ENCODE peak calls at places on chromosomes 11 and 22, in five cellular contexts. R, H, X, Q and D are unnamed samples.

GRCh38 chr22:36369004-36369921 is 18.5 kb downstream of the MYH9 start:
- DNase-seq in R (peak), H (no peak), X (no peak), Q (no peak), D (no peak)

GRCh38 chr11:78313181-78313788 is 104.3 kb downstream of the GAB2 start:
- DNase-seq in X (peak), Q (no peak), R (peak), H (peak), D (peak)

GRCh38 chr11:74269161-74269809 is 42.2 kb downstream of the P4HA3 start:
- DNase-seq in Q (no peak), R (peak), X (peak), H (no peak), D (peak)

GRCh38 chr11:126403658-126404057 is 48.2 kb downstream of the ST3GAL4 start:
- DNase-seq in X (no peak), R (no peak), Q (no peak), H (peak), D (no peak)

GRCh38 chr11:118175031-118175531 is 1.4 kb downstream of the SCN2B start:
- DNase-seq in H (peak), Q (no peak), R (peak), X (peak), D (peak)

GRCh38 chr11:69207165-69207889 is 51.6 kb downstream of the SMIM38 start:
- DNase-seq in H (no peak), R (no peak), X (no peak), Q (no peak), D (no peak)

GRCh38 chr22:24505337-24505736 is 10.2 kb downstream of the UPB1 start:
- DNase-seq in Q (no peak), X (peak), H (no peak), R (no peak), D (no peak)

GRCh38 chr11:69157156-69157821 is 1.6 kb downstream of the SMIM38 start:
- DNase-seq in H (no peak), X (peak), R (peak), Q (peak), D (peak)

GRCh38 chr22:40922484-40923303 is 28.5 kb upstream of the RBX1 start:
- DNase-seq in X (peak), Q (peak), H (peak), R (peak), D (peak)

GRCh38 chr11:9060700-9061111 is 30.7 kb downstream of the SCUBE2 start:
- DNase-seq in R (no peak), X (no peak), H (no peak), Q (peak), D (no peak)
- TF ChIP-seq CTCF in R (no peak), X (no peak), H (no peak), Q (no peak), D (peak)

GRCh38 chr11:110434952-110435779 is 5.4 kb downstream of the FDX1 start:
- DNase-seq in Q (peak), X (peak), R (no peak), H (no peak), D (no peak)

GRCh38 chr11:110430267-110431211 is 791 bp downstream of the FDX1 start:
- DNase-seq in R (peak), Q (peak), X (peak), H (no peak), D (peak)

GRCh38 chr11:110433393-110434333 is 3.9 kb downstream of the FDX1 start:
- DNase-seq in Q (no peak), R (peak), H (no peak), X (peak), D (peak)

GRCh38 chr11:110431212-110432073 is 1.7 kb downstream of the FDX1 start:
- DNase-seq in R (peak), H (no peak), Q (no peak), X (peak), D (peak)

DNA sequence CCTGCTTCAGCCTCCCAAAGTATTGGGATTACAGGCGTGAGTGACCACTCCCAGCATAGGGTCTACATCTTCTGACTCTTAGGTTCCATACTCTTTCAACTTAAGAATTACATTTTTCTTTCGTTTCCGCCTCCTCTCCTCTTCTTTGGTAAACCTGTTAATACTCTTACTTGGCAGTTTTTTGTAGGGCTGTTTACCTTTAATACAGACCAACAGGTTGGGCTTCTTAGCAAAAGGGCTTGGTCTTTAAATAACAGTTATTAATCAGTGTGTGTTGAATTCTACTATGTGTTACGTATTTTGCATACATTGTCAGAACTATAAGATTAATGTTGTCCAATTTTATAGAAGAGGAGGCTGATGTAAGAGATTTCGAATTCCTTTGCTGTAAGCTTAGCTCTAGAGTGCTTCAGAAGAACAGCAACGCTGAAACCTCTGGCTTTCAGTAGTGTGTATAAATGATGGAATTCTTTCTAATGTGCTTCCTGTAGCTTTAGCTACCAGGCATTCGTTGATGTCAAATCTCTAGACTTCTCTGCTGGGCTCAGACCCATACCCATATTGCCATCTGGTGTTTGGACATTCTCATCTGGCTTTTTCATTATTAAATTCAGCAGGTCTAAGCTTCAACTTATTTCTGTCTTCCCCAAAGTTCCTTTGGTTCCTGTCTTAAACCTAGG is 3.1 kb downstream of the FDX1 start:
- DNase-seq in X (peak), H (no peak), R (peak), Q (no peak), D (peak)
- TF ChIP-seq CTCF in X (no peak), H (no peak), R (peak), Q (no peak), D (no peak)

DNA sequence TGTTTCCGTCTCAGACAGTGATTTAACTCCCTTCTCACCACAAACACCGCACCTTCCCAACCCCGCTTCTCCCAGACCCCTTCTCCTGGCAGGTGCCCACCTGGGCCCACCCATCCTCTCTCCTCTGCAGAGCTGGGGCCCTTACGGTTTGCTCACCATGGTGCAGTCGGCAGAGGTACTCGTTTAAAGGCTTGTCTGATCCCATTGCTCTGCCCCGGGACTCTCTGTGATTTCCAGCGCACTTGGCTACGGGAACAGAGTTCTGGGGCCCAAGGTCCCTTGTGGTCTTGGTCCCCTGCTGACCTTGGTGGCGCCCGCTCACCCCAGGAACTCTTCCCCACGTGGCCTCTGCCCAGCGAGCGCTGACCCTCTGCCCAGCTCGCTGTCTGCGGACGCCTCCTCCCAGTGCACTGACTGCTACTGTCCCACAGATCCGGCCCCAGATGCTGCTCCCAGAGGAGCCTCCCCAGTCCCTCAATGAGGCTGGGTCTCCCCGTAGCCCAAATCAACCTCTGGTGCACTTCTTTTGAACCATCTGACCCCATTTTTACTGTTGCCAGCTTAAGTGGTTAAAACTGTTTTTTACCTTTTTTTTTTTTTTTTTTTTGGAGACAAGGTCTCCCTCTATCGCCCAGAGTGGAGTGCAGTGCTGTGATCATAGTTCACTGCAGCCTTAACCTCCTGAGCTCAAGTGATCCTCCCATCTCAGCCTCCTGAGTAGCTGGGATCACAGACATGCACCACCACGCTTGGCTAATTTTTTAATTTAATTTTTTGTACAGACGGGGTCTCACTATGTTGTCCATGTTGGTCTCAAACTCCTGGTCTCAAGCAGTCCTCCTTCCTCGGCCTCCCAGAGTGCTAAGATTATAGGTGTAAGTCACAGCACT is 21.3 kb upstream of the CTSD start:
- DNase-seq in Q (no peak), H (no peak), R (no peak), X (no peak), D (no peak)
- TF ChIP-seq CTCF in Q (no peak), H (no peak), R (no peak), X (no peak), D (no peak)

GRCh38 chr11:20634044-20634443 is 34.6 kb downstream of the SLC6A5 start:
- DNase-seq in Q (no peak), X (no peak), H (no peak), R (no peak), D (peak)
- TF ChIP-seq CTCF in Q (no peak), X (no peak), H (no peak), R (no peak), D (peak)